ENCODE peak calls at places on chromosomes 7 and 10, in six cellular contexts. Z, U, S, M, Y and I are unnamed samples.

GRCh38 chr7:8261711-8262695 is at the start of gene ICA1:
- DNase-seq in Z (peak), U (no peak), S (peak), M (peak), Y (peak), I (peak)

GRCh38 chr7:12690041-12690878 is 2.8 kb downstream of the ARL4A start:
- DNase-seq in Z (no peak), U (no peak), S (no peak), M (no peak), Y (no peak), I (no peak)

GRCh38 chr7:38512704-38513103 is 118.5 kb downstream of the AMPH start:
- DNase-seq in Z (no peak), U (no peak), S (no peak), M (no peak), Y (peak), I (peak)

GRCh38 chr10:15169555-15170407 is 1.3 kb upstream of the NMT2 start:
- DNase-seq in Z (peak), U (peak), S (no peak), M (no peak), Y (peak), I (no peak)

GRCh38 chr7:85125679-85126078 is 61.2 kb downstream of the SEMA3D start:
- DNase-seq in Z (no peak), U (no peak), S (no peak), M (no peak), Y (no peak), I (no peak)

GRCh38 chr10:8365935-8366911 is 311.7 kb downstream of the GATA3 start:
- DNase-seq in Z (no peak), U (no peak), S (no peak), M (peak), Y (peak), I (peak)

GRCh38 chr7:129438839-129439640 is 4.8 kb downstream of the STRIP2 start:
- DNase-seq in Z (no peak), U (no peak), S (no peak), M (no peak), Y (peak), I (peak)

GRCh38 chr7:143172354-143172753 is 10.9 kb upstream of the TAS2R39 start:
- DNase-seq in Z (no peak), U (no peak), S (no peak), M (no peak), Y (peak), I (peak)

GRCh38 chr10:108783897-108784296 is 1139.4 kb downstream of the XPNPEP1 start:
- DNase-seq in Z (peak), U (no peak), S (peak), M (no peak), Y (peak), I (peak)

GRCh38 chr10:96606216-96606615 is 19.4 kb upstream of the TM9SF3 start:
- DNase-seq in Z (no peak), U (no peak), S (no peak), M (no peak), Y (no peak), I (no peak)

GRCh38 chr10:104332243-104333036 is 5.8 kb downstream of the ITPRIP start:
- DNase-seq in Z (no peak), U (no peak), S (no peak), M (no peak), Y (peak), I (peak)

GRCh38 chr10:121608669-121609190 is 10.5 kb upstream of the FGFR2 start:
- DNase-seq in Z (no peak), U (no peak), S (peak), M (peak), Y (no peak), I (no peak)

GRCh38 chr7:46072722-46073121 is 151.7 kb upstream of the IGFBP3 start:
- DNase-seq in Z (no peak), U (no peak), S (no peak), M (no peak), Y (peak), I (peak)

GRCh38 chr10:31604141-31604540 is 285.1 kb downstream of the ZEB1 start:
- DNase-seq in Z (no peak), U (no peak), S (no peak), M (peak), Y (peak), I (no peak)

GRCh38 chr7:108266489-108266888 is 136.3 kb upstream of the LAMB4 start:
- DNase-seq in Z (no peak), U (no peak), S (no peak), M (no peak), Y (no peak), I (no peak)

GRCh38 chr7:130513447-130513846 is 21.6 kb downstream of the MEST start:
- DNase-seq in Z (no peak), U (no peak), S (no peak), M (no peak), Y (no peak), I (no peak)

GRCh38 chr10:70619271-70620019 is 16.9 kb upstream of the PRF1 start:
- DNase-seq in Z (peak), U (no peak), S (no peak), M (no peak), Y (peak), I (peak)

GRCh38 chr10:37975407-37975991 is 948 bp downstream of the ZNF25 start:
- DNase-seq in Z (peak), U (no peak), S (peak), M (no peak), Y (peak), I (no peak)

GRCh38 chr7:151692721-151693120 is 173.0 kb upstream of the RHEB start:
- DNase-seq in Z (no peak), U (no peak), S (no peak), M (no peak), Y (no peak), I (no peak)

GRCh38 chr10:121613456-121613855 is 15.2 kb upstream of the FGFR2 start:
- DNase-seq in Z (no peak), U (no peak), S (no peak), M (no peak), Y (no peak), I (no peak)

GRCh38 chr10:60032723-60033122 is 126.4 kb upstream of the CCDC6 start:
- DNase-seq in Z (peak), U (no peak), S (peak), M (no peak), Y (peak), I (peak)

GRCh38 chr7:100965051-100965722 is 4.2 kb upstream of the MUC12 start:
- DNase-seq in Z (no peak), U (no peak), S (no peak), M (no peak), Y (no peak), I (no peak)

GRCh38 chr7:55288070-55288824 is 76.9 kb upstream of the LANCL2 start:
- DNase-seq in Z (no peak), U (no peak), S (no peak), M (no peak), Y (peak), I (no peak)

GRCh38 chr7:6614941-6615737 is at the start of gene ZNF853:
- DNase-seq in Z (no peak), U (peak), S (peak), M (peak), Y (no peak), I (no peak)

GRCh38 chr7:113267885-113268284 is 149.5 kb upstream of the SMIM30 start:
- DNase-seq in Z (no peak), U (no peak), S (no peak), M (no peak), Y (no peak), I (peak)